ENCODE peak calls at places on chromosomes 11 and 22, in eight cellular contexts. B, D, A, O, F, P, K and Q are unnamed samples.

GRCh38 chr11:84022695-84023094 is 736.5 kb upstream of the CCDC90B start:
- DNase-seq in A (no peak), D (no peak), P (no peak), F (no peak), B (no peak), O (no peak), K (no peak), Q (no peak)

GRCh38 chr22:43862074-43862881 is at the start of gene SULT4A1:
- DNase-seq in F (no peak), D (peak), B (peak), A (no peak), O (no peak), P (peak), K (peak), Q (no peak)

GRCh38 chr11:104837969-104838639 is 60.2 kb downstream of the CASP12 start:
- DNase-seq in K (no peak), B (no peak), D (no peak), O (no peak), F (no peak), P (no peak), A (no peak), Q (no peak)

GRCh38 chr11:117771197-117771596 is 25.8 kb downstream of the DSCAML1 start:
- DNase-seq in O (no peak), F (no peak), A (no peak), P (no peak), K (no peak), B (no peak), D (no peak), Q (peak)

GRCh38 chr11:35260342-35260985 is 121.5 kb downstream of the CD44 start:
- DNase-seq in O (peak), B (no peak), A (no peak), D (peak), K (no peak), F (no peak), P (no peak), Q (no peak)

GRCh38 chr11:15826826-15827225 is 529.5 kb downstream of the SOX6 start:
- DNase-seq in D (no peak), K (peak), P (peak), F (no peak), A (no peak), B (peak), O (no peak), Q (no peak)

GRCh38 chr11:100929377-100929776 is 200.2 kb downstream of the PGR start:
- DNase-seq in P (no peak), K (no peak), A (no peak), O (no peak), D (peak), B (no peak), F (no peak), Q (no peak)

GRCh38 chr11:75105462-75105925 is 8.8 kb upstream of the OR2AT4 start:
- DNase-seq in O (no peak), B (no peak), F (no peak), P (peak), K (no peak), A (no peak), D (peak), Q (no peak)

GRCh38 chr11:120306519-120307242 is 18.4 kb upstream of the TLCD5 start:
- DNase-seq in A (no peak), O (peak), D (peak), K (no peak), F (no peak), P (peak), B (no peak), Q (no peak)

GRCh38 chr22:40036591-40037225 is 42.0 kb downstream of the FAM83F start:
- DNase-seq in A (no peak), P (peak), B (peak), O (peak), F (peak), K (peak), D (peak), Q (no peak)

GRCh38 chr11:27291302-27291889 is 71.6 kb downstream of the CCDC34 start:
- DNase-seq in O (no peak), F (no peak), B (no peak), A (no peak), P (peak), K (no peak), D (no peak), Q (no peak)

GRCh38 chr11:19642185-19642591 is 70.4 kb upstream of the NAV2 start:
- DNase-seq in D (no peak), F (no peak), B (no peak), K (no peak), O (no peak), A (no peak), P (no peak), Q (no peak)

GRCh38 chr11:43177938-43178337 is 133.9 kb upstream of the API5 start:
- DNase-seq in K (no peak), O (no peak), B (no peak), F (no peak), A (no peak), D (no peak), P (no peak), Q (no peak)

GRCh38 chr11:62552931-62553838 is 6.6 kb upstream of the AHNAK start:
- DNase-seq in D (peak), A (peak), O (peak), K (peak), P (peak), B (peak), F (peak), Q (no peak)

DNA sequence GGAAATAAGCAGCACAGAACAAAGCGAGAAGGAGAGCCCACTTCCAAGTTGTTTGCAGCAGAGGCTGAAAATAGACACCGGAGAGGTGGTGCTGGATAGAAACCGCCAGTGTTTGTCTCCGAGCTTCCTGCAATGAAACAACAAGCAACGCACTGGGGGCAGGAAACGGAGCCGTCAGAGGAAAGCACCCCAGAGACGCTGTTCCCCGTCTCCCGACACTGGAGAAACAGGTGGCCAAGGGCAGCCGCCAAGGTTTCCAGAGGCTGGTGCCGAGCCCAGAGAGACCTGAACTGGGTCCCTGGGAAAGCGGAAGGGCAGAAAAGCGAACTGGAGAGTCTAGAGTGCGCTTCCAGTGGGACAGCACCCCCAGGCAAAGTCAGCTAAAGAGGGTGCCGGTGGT is 406.6 kb downstream of the SHANK2 start:
- DNase-seq in B (no peak), A (no peak), O (no peak), D (no peak), P (no peak), F (no peak), K (no peak), Q (no peak)
- H3K27ac ChIP-seq in B (no peak), A (no peak), O (no peak), D (no peak), P (no peak), F (no peak), K (no peak), Q (no peak)

GRCh38 chr11:9386901-9387300 is 2.4 kb downstream of the IPO7 start:
- DNase-seq in B (no peak), O (no peak), D (no peak), P (no peak), K (no peak), A (no peak), F (no peak), Q (no peak)
- H3K27ac ChIP-seq in B (no peak), O (no peak), D (no peak), P (no peak), K (no peak), A (peak), F (no peak), Q (no peak)

GRCh38 chr22:46103181-46103580 is 47.1 kb upstream of the PPARA start:
- DNase-seq in D (no peak), P (no peak), B (no peak), A (no peak), K (no peak), O (no peak), F (no peak), Q (no peak)
- H3K27ac ChIP-seq in D (peak), P (no peak), B (peak), A (peak), K (peak), O (no peak), F (no peak), Q (peak)

DNA sequence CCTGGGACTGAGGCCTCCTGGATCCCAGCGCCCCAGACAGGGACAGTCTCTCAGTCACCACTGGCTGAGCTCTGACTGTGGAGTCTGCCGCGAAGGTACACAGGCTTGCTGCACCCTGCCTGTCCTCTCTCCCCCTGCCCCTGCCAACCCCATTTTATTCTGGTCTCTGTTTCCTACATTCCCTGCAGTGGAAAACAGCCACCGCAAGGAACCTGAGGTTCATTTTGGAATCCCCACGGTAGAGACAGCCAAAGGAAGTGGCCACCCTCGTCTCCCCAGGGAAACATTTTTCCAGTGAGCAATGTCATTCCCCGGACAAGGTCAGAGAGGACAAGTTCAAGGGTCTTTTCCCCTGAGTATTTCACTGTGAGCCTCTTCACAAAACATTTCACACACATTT is 56.6 kb downstream of the FBXO7 start:
- DNase-seq in O (no peak), F (no peak), A (no peak), B (no peak), K (no peak), P (no peak), D (peak), Q (no peak)
- H3K27ac ChIP-seq in O (peak), F (no peak), A (no peak), B (peak), K (peak), P (no peak), D (no peak), Q (no peak)

DNA sequence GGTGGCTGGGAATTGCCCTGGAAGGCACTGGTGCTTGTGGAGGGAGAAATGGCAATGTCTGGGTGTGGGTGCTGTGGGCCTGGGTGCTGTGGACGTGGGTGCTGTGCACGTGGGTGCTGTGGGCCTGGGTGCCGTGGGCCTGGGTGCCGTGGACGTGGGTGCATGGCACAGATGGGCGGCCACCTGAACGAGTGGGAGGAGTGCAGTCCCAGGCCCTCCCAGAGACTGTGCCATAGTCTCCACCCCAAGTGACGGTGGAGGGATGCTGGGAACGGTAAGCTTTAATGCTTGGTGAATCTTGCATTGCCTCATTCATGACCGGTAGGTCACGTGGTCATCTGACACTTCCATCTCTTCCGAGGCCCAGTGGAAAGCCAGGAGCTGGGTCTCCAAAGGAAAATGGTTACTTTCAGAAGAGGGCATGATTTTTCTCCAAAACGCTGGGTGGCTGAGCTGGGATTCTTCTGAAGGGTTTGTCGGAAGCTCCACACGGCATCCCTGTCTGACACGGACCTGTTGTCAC is 28.8 kb upstream of the BRSK2 start:
- DNase-seq in D (no peak), P (no peak), K (no peak), B (no peak), O (no peak), F (peak), A (no peak), Q (no peak)
- H3K27ac ChIP-seq in D (no peak), P (no peak), K (no peak), B (no peak), O (no peak), F (no peak), A (no peak), Q (no peak)

GRCh38 chr11:114368918-114369680 is 31.2 kb downstream of the C11orf71 start:
- DNase-seq in K (no peak), B (no peak), F (no peak), O (no peak), D (no peak), P (no peak), A (no peak), Q (no peak)

GRCh38 chr11:114366331-114367243 is 33.7 kb downstream of the C11orf71 start:
- DNase-seq in F (no peak), D (peak), P (no peak), O (peak), B (no peak), K (no peak), A (no peak), Q (no peak)

GRCh38 chr11:114362958-114363357 is 37.4 kb downstream of the C11orf71 start:
- DNase-seq in F (no peak), P (no peak), K (no peak), B (no peak), A (no peak), D (no peak), O (no peak), Q (no peak)

DNA sequence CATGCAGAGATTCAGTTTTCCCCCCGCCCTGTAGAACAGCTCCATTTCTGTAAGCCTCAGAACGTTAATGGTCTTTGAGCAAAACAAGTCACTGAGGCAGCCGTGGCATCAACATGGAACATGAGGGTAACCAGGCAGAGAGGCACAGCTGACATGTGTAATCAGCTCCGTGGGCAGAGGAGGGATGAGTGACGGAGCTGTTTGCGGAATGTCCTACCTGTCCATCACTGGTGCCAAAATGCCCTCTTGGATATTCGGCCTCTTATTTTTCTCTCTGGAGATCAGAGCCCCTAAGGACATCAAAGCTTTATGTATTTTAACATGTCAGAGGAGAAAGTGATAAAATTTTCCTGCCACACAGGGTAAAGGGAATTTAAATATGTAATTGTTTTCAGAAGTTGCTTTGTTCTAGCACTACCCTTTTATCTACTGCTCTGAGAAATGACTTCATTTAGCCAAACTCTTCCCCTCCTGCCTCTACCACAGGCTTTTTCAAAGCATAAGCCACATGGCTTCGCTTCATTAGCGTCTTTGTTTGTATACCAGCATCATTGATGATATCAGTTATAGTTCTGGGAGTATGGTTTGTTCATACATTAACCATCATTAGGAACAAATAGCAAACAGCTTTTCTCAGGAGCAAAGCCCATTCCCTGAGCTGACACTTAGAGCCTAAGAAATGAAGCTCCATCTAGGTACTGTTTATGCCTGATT is 32.9 kb downstream of the C11orf71 start:
- DNase-seq in B (no peak), O (no peak), A (no peak), D (no peak), P (no peak), F (no peak), K (no peak), Q (no peak)
- H3K27ac ChIP-seq in B (no peak), O (peak), A (peak), D (peak), P (no peak), F (no peak), K (no peak), Q (no peak)

DNA sequence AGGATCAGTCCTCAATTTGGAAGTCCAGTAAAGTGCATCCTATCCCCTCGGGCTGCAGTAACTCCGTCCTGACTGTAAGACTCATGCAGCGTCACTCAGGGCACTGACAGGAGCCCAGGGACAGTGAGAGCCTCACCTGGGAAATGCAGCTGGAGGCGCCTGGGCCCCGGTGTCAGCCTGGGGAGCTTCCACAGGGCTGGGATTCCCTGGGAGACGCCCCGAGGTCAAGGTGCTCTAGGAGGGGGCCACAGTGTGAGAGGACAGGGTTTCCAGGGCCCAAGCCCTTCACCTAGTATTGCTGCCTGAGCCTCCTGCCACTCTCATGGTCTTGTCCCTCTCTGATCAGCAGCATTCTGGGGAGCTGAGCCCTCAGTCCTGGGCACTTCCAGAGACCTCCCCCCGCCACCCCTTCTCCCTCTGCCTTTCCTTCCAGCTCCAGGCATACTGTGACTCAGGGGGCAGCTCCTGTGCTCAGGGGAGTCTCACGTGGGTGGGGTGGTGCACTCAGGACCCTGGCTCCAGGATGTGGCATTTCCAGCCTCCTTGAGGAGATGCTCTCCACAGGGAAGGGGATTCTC is 99.1 kb upstream of the IGLL5 start:
- DNase-seq in P (no peak), B (no peak), K (no peak), A (no peak), D (no peak), F (no peak), O (no peak), Q (no peak)
- H3K27ac ChIP-seq in P (no peak), B (no peak), K (no peak), A (no peak), D (no peak), F (peak), O (no peak), Q (no peak)

GRCh38 chr11:66973956-66974585 is 1.0 kb upstream of the C11orf86 start:
- DNase-seq in K (no peak), P (no peak), O (no peak), D (no peak), A (no peak), B (no peak), F (no peak), Q (no peak)

GRCh38 chr11:66976048-66976467 is 954 bp downstream of the C11orf86 start:
- DNase-seq in P (no peak), O (no peak), A (no peak), F (no peak), D (no peak), B (no peak), K (no peak), Q (no peak)

GRCh38 chr11:66975403-66976047 is 421 bp downstream of the C11orf86 start:
- DNase-seq in D (no peak), O (no peak), A (no peak), F (no peak), B (no peak), P (no peak), K (no peak), Q (no peak)

GRCh38 chr11:66976925-66977324 is 1.8 kb downstream of the C11orf86 start:
- DNase-seq in B (no peak), D (no peak), K (no peak), A (no peak), F (no peak), P (no peak), O (no peak), Q (no peak)

GRCh38 chr11:66974724-66975402 is at the start of gene C11orf86:
- DNase-seq in O (no peak), A (no peak), P (no peak), K (no peak), D (no peak), B (no peak), F (no peak), Q (no peak)
- H3K27ac ChIP-seq in O (peak), A (no peak), P (no peak), K (no peak), D (no peak), B (no peak), F (no peak), Q (no peak)

DNA sequence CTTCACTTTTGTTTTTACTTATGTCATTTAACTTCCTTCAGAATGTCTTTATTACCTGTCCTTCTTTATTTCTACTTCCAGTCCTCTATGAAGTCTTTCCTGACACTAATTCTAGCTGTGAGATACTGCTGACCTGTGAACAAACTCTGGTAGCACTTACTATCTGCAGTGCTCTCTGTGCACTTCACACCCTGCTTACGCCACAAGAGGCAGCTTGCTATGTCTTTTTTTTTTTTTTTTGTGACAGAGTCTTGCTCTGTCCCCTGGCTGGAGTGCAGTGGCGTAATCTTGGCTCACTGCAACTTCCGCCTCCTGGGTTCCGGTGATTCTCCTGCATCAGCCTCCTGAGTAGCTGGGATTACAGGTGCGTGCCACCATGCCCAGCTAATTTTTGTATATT is 10.7 kb downstream of the STIM1 start:
- DNase-seq in P (no peak), O (no peak), A (no peak), B (peak), K (peak), F (no peak), D (no peak), Q (no peak)
- H3K27ac ChIP-seq in P (no peak), O (peak), A (peak), B (peak), K (peak), F (peak), D (no peak), Q (no peak)